ENCODE peak calls at places on chromosome 21, in five cellular contexts. N, D, R, B and J are unnamed samples.
A peak's percentile ranks its signal among the peaks of the same experiment; 100 is the strongest.

GRCh38 chr21:43921979-43922945 is 57.2 kb downstream of the AGPAT3 start:
- DNase-seq in N (no peak), D (peak; percentile 4), B (no peak), R (no peak), J (no peak)

GRCh38 chr21:14383596-14384210 is 757 bp upstream of the HSPA13 start:
- DNase-seq in B (no peak), R (no peak), N (peak; percentile 48), D (peak; percentile 1), J (no peak)

GRCh38 chr21:39756285-39756684 is 11.3 kb downstream of the IGSF5 start:
- DNase-seq in D (no peak), N (no peak), R (no peak), B (no peak), J (no peak)

GRCh38 chr21:15943009-15943666 is 213.4 kb downstream of the USP25 start:
- DNase-seq in B (no peak), N (no peak), D (peak; percentile 35), R (no peak), J (no peak)

GRCh38 chr21:39664586-39664985 is 51.8 kb downstream of the B3GALT5 start:
- DNase-seq in R (no peak), N (no peak), D (no peak), B (no peak), J (peak; percentile 56)

GRCh38 chr21:42165901-42166300 is 53.0 kb upstream of the ABCG1 start:
- DNase-seq in R (no peak), D (no peak), B (no peak), N (no peak), J (no peak)

GRCh38 chr21:27571706-27572105 is 604.8 kb upstream of the ADAMTS5 start:
- DNase-seq in N (no peak), B (no peak), D (peak; percentile 80), R (no peak), J (no peak)

GRCh38 chr21:14072761-14073535 is 137.8 kb downstream of the LIPI start:
- DNase-seq in D (no peak), R (no peak), N (no peak), B (no peak), J (peak; percentile 72)

GRCh38 chr21:29801122-29801521 is 138.7 kb downstream of the GRIK1 start:
- DNase-seq in N (no peak), B (no peak), R (no peak), D (no peak), J (no peak)

GRCh38 chr21:42062543-42063022 is 8.5 kb upstream of the UMODL1 start:
- DNase-seq in B (no peak), N (no peak), R (no peak), D (no peak), J (no peak)

GRCh38 chr21:28336299-28336698 is 656.4 kb downstream of the LTN1 start:
- DNase-seq in R (no peak), D (peak; percentile 60), B (peak; percentile 49), N (no peak), J (peak; percentile 28)

GRCh38 chr21:15289896-15290841 is 225.4 kb upstream of the NRIP1 start:
- DNase-seq in B (peak; percentile 87), R (no peak), D (no peak), N (no peak), J (no peak)

GRCh38 chr21:39384674-39385298 is 35.9 kb upstream of the HMGN1 start:
- DNase-seq in D (peak; percentile 5), B (no peak), R (no peak), N (no peak), J (no peak)

GRCh38 chr21:39489380-39489924 is 37.7 kb downstream of the SH3BGR start:
- DNase-seq in R (no peak), D (no peak), B (no peak), N (no peak), J (no peak)

GRCh38 chr21:42595281-42596187 is 57.9 kb upstream of the PDE9A start:
- DNase-seq in D (no peak), N (no peak), R (no peak), B (no peak), J (peak; percentile 76)

GRCh38 chr21:38838598-38839369 is 33.1 kb downstream of the ETS2 start:
- DNase-seq in R (no peak), B (no peak), N (no peak), D (no peak), J (no peak)

GRCh38 chr21:17044696-17045095 is 468.1 kb upstream of the CXADR start:
- DNase-seq in D (no peak), R (no peak), B (no peak), N (no peak), J (no peak)

GRCh38 chr21:37903396-37903795 is 12.9 kb downstream of the KCNJ6 start:
- DNase-seq in D (no peak), N (no peak), B (no peak), R (no peak), J (no peak)

GRCh38 chr21:28746166-28746565 is 246.5 kb downstream of the LTN1 start:
- DNase-seq in D (no peak), B (no peak), R (no peak), N (no peak), J (no peak)

GRCh38 chr21:39637197-39637970 is 24.6 kb downstream of the B3GALT5 start:
- DNase-seq in N (no peak), R (no peak), D (no peak), B (peak; percentile 52), J (no peak)

GRCh38 chr21:43824250-43824882 is 35.0 kb downstream of the RRP1 start:
- DNase-seq in R (no peak), B (no peak), D (peak; percentile 32), N (no peak), J (no peak)

GRCh38 chr21:43209575-43210453 is 41.0 kb downstream of the CRYAA start:
- DNase-seq in R (no peak), B (no peak), D (peak; percentile 96), N (no peak), J (peak; percentile 12)

GRCh38 chr21:38806942-38807284 is 1.2 kb downstream of the ETS2 start:
- DNase-seq in D (peak; percentile 24), R (no peak), N (no peak), B (no peak), J (no peak)

GRCh38 chr21:16492892-16493291 is 763.1 kb downstream of the USP25 start:
- DNase-seq in B (no peak), R (no peak), D (no peak), N (no peak), J (no peak)

GRCh38 chr21:28758883-28759242 is 233.8 kb downstream of the LTN1 start:
- DNase-seq in R (no peak), D (no peak), N (no peak), B (no peak), J (no peak)

GRCh38 chr21:16535100-16535418 is 805.3 kb downstream of the USP25 start:
- DNase-seq in N (no peak), D (no peak), B (peak; percentile 8), R (peak; percentile 38), J (peak; percentile 87)

GRCh38 chr21:21682172-21682571 is 684.0 kb downstream of the NCAM2 start:
- DNase-seq in B (no peak), R (no peak), D (peak; percentile 0), N (no peak), J (no peak)

GRCh38 chr21:29228306-29228705 is 70.4 kb upstream of the BACH1 start:
- DNase-seq in R (no peak), D (peak; percentile 65), B (no peak), N (no peak), J (no peak)

GRCh38 chr21:39182484-39183271 is 573 bp downstream of the PSMG1 start:
- DNase-seq in D (peak; percentile 17), B (no peak), N (no peak), R (no peak), J (peak; percentile 23)

GRCh38 chr21:16345757-16346156 is 616.0 kb downstream of the USP25 start:
- DNase-seq in N (no peak), R (no peak), B (no peak), D (no peak), J (no peak)

GRCh38 chr21:15343066-15343465 is 278.3 kb upstream of the NRIP1 start:
- DNase-seq in D (peak; percentile 14), N (no peak), R (no peak), B (no peak), J (no peak)

GRCh38 chr21:43906585-43907370 is 41.8 kb downstream of the AGPAT3 start:
- DNase-seq in D (no peak), N (no peak), B (no peak), R (no peak), J (no peak)

GRCh38 chr21:29332461-29333354 is 34.0 kb downstream of the BACH1 start:
- DNase-seq in N (no peak), B (no peak), R (no peak), D (peak; percentile 74), J (no peak)

GRCh38 chr21:41846536-41846935 is 32.6 kb downstream of the PRDM15 start:
- DNase-seq in R (no peak), N (no peak), D (no peak), B (no peak), J (no peak)

GRCh38 chr21:30842990-30843389 is 13.4 kb upstream of the KRTAP7-1 start:
- DNase-seq in B (no peak), R (no peak), N (no peak), D (no peak), J (no peak)

GRCh38 chr21:30838536-30838935 is 9.0 kb upstream of the KRTAP7-1 start:
- DNase-seq in R (no peak), D (no peak), N (no peak), B (no peak), J (no peak)

GRCh38 chr21:30839304-30839703 is 9.7 kb upstream of the KRTAP7-1 start:
- DNase-seq in R (no peak), B (peak; percentile 75), D (peak; percentile 4), N (no peak), J (no peak)
- TF ChIP-seq CTCF in R (no peak), B (peak; percentile 70), D (peak; percentile 45), N (no peak), J (no peak)

DNA sequence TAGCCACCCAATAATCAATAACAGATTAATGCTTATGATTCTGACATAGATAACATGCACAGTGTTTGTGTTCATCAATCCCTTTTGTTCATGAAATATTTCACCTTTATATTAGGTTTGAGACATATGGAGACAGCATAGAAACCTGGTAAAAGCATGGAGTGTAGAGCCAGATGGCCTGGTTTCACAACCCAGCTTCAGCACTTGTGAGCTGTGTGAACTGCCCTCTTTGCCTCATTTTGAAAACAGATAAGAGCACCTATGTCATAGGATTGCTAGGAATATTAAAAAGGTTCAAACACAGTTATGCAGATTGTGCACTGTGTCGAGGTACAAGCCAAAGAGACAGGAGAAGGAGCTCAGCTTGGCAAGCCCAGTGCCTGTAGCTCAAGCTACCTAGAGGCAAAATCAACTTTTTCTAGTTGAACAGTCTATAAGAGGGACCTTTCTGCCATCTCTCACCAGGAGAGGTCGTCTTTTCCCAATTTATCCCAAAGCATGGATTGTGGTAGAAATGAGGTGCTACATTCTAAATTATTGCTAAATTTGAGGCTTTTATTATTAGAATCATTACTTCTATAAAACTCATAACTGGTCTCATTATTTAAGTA is 5.0 kb downstream of the CHODL start:
- DNase-seq in R (no peak), N (no peak), D (no peak), B (peak; percentile 43), J (no peak)
- TF ChIP-seq CTCF in R (no peak), N (no peak), D (no peak), B (peak; percentile 63), J (no peak)

GRCh38 chr21:45515241-45516061 is 26.8 kb downstream of the SLC19A1 start:
- DNase-seq in B (no peak), R (no peak), N (no peak), D (no peak), J (peak; percentile 70)
- TF ChIP-seq CTCF in B (no peak), R (no peak), N (no peak), D (no peak), J (no peak)

DNA sequence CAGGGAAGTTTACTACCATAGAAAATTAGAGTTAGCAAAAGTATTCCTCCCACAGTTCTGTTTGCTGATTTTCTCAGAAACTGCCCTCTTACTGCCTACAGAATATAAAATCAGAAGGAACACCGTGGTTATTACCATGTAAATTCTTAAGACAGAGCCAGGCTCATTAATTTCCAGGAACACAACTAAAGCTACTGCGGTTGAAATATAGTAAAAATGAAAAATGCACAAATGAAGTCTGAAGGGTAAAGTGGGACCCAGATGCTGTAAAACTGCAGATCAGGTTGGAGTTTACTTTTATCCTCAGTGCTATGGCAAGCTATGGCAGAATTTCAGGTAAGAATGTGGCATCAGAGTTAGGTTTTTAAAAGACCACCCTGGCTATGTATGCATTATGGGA is 56.5 kb downstream of the MRPL39 start:
- DNase-seq in N (no peak), B (no peak), R (no peak), D (no peak), J (no peak)
- TF ChIP-seq CTCF in N (no peak), B (no peak), R (no peak), D (no peak), J (no peak)